ENCODE peak calls at places on chromosomes 6 and 20, in seven cellular contexts. K is ovary, I is keratinocyte, F is A549, Q is body of pancreas, O is GM23338, E is cardiac muscle cell. Z is an unnamed sample. For H3K4me1, the result is how much of the 10 kb centered on the place peaks cover.

GRCh38 chr20:4195499-4195898 is 180.1 kb upstream of the RNF24 start:
- DNase-seq in K (no peak), I (no peak), F (peak), Q (no peak), O (peak), E (peak), Z (no peak)

GRCh38 chr6:168289571-168289962 is 30.0 kb downstream of the DACT2 start:
- DNase-seq in K (no peak), I (no peak), F (no peak), Q (no peak), O (no peak), E (no peak), Z (no peak)

GRCh38 chr6:158043586-158044524 is 62.2 kb downstream of the SYNJ2 start:
- DNase-seq in K (peak), I (no peak), F (no peak), Q (peak), O (no peak), E (no peak), Z (peak)

GRCh38 chr6:137661601-137662000 is 167.4 kb upstream of the OLIG3 start:
- DNase-seq in K (no peak), I (no peak), F (peak), Q (no peak), O (peak), E (peak), Z (peak)

GRCh38 chr6:35552285-35552917 is 39.7 kb upstream of the TULP1 start:
- DNase-seq in K (no peak), I (peak), F (peak), Q (peak), O (peak), E (peak), Z (no peak)

GRCh38 chr6:3788408-3789017 is 37.0 kb upstream of the PXDC1 start:
- DNase-seq in K (peak), I (no peak), F (no peak), Q (no peak), O (no peak), E (peak), Z (no peak)

GRCh38 chr6:7671581-7671980 is 54.3 kb upstream of the BMP6 start:
- DNase-seq in K (no peak), I (no peak), F (no peak), Q (no peak), O (no peak), E (peak), Z (no peak)

GRCh38 chr6:94036024-94036423 is 616.7 kb upstream of the EPHA7 start:
- DNase-seq in K (no peak), I (no peak), F (no peak), Q (no peak), O (no peak), E (no peak), Z (no peak)

GRCh38 chr6:26258199-26258977 is 106.6 kb upstream of the BTN3A2 start:
- DNase-seq in K (no peak), I (no peak), F (no peak), Q (no peak), O (peak), E (peak), Z (no peak)
- TF ChIP-seq CTCF in K (no peak), I (peak), F (no peak), Q (no peak), O (peak), E (no peak), Z (no peak)

GRCh38 chr20:15784020-15784419 is 789.2 kb downstream of the KIF16B start:
- DNase-seq in K (no peak), I (no peak), F (no peak), Q (no peak), O (no peak), E (no peak), Z (no peak)
- H3K4me1 ChIP-seq in K (under half), I (under half), F (under half), Q (under half), O (under half), E (under half), Z (under half)

GRCh38 chr20:15138548-15139126 is 801.2 kb upstream of the FLRT3 start:
- DNase-seq in K (no peak), I (no peak), F (no peak), Q (no peak), O (no peak), E (no peak), Z (no peak)

GRCh38 chr20:15143478-15143877 is 806.1 kb upstream of the FLRT3 start:
- DNase-seq in K (no peak), I (no peak), F (no peak), Q (no peak), O (no peak), E (no peak), Z (no peak)

GRCh38 chr20:15141880-15142279 is 804.5 kb upstream of the FLRT3 start:
- DNase-seq in K (no peak), I (no peak), F (no peak), Q (no peak), O (no peak), E (no peak), Z (no peak)

GRCh38 chr20:15144911-15145310 is 807.5 kb upstream of the FLRT3 start:
- DNase-seq in K (no peak), I (no peak), F (no peak), Q (no peak), O (no peak), E (no peak), Z (no peak)

GRCh38 chr20:15139522-15139921 is 802.1 kb upstream of the FLRT3 start:
- DNase-seq in K (no peak), I (no peak), F (no peak), Q (no peak), O (no peak), E (no peak), Z (no peak)
- TF ChIP-seq CTCF in K (no peak), I (no peak), F (no peak), Q (no peak), O (no peak), E (no peak), Z (no peak)

GRCh38 chr6:170288091-170288631 is 2.7 kb downstream of the DLL1 start:
- DNase-seq in K (no peak), I (no peak), F (no peak), Q (no peak), O (no peak), E (no peak), Z (no peak)

GRCh38 chr6:170289108-170289931 is 1.6 kb downstream of the DLL1 start:
- DNase-seq in K (no peak), I (no peak), F (no peak), Q (no peak), O (peak), E (no peak), Z (no peak)

GRCh38 chr6:170286934-170287265 is 4.0 kb downstream of the DLL1 start:
- DNase-seq in K (no peak), I (no peak), F (no peak), Q (no peak), O (peak), E (no peak), Z (no peak)

GRCh38 chr6:170286246-170286933 is 4.5 kb downstream of the DLL1 start:
- DNase-seq in K (peak), I (no peak), F (no peak), Q (peak), O (no peak), E (peak), Z (no peak)

GRCh38 chr6:170287371-170287876 is 3.5 kb downstream of the DLL1 start:
- DNase-seq in K (no peak), I (no peak), F (no peak), Q (peak), O (no peak), E (no peak), Z (no peak)
- H3K4me1 ChIP-seq in K (under half), I (under half), F (under half), Q (half or more), O (under half), E (under half), Z (under half)

GRCh38 chr6:85677243-85677956 is 34.7 kb upstream of the SYNCRIP start:
- DNase-seq in K (no peak), I (peak), F (no peak), Q (no peak), O (no peak), E (peak), Z (no peak)
- TF ChIP-seq CTCF in K (no peak), I (no peak), F (peak), Q (no peak), O (no peak), E (peak), Z (no peak)

GRCh38 chr6:15325540-15325955 is 79.7 kb downstream of the JARID2 start:
- DNase-seq in K (no peak), I (no peak), F (no peak), Q (no peak), O (no peak), E (no peak), Z (no peak)
- H3K4me1 ChIP-seq in K (under half), I (half or more), F (half or more), Q (under half), O (half or more), E (under half), Z (under half)

GRCh38 chr20:1555952-1556351 is 1.6 kb downstream of the SIRPD start:
- DNase-seq in K (no peak), I (no peak), F (no peak), Q (no peak), O (no peak), E (no peak), Z (no peak)
- TF ChIP-seq CTCF in K (no peak), I (no peak), F (no peak), Q (no peak), O (no peak), E (no peak), Z (no peak)

DNA sequence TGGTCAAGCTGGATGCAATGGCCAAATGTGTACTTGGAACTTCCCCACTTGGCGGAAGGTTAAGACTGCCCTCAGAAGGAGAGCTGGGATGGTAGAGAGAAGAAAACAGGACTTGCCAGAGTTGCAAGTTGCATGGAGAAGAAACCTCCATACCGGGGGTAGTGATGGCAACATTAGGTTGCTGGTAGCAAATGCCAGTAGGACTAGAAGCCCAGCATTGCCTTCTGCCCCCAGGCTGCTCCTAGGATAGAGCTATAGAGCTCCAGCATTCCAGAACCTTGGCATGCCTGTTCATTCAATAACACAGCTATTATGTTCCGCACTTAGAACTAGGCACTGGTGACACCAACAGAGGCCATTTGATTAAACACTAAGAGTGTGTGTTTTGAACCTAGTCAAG is 26.6 kb downstream of the TFEB start:
- DNase-seq in K (no peak), I (no peak), F (no peak), Q (no peak), O (no peak), E (no peak), Z (no peak)
- H3K4me1 ChIP-seq in K (under half), I (under half), F (half or more), Q (under half), O (under half), E (under half), Z (half or more)

DNA sequence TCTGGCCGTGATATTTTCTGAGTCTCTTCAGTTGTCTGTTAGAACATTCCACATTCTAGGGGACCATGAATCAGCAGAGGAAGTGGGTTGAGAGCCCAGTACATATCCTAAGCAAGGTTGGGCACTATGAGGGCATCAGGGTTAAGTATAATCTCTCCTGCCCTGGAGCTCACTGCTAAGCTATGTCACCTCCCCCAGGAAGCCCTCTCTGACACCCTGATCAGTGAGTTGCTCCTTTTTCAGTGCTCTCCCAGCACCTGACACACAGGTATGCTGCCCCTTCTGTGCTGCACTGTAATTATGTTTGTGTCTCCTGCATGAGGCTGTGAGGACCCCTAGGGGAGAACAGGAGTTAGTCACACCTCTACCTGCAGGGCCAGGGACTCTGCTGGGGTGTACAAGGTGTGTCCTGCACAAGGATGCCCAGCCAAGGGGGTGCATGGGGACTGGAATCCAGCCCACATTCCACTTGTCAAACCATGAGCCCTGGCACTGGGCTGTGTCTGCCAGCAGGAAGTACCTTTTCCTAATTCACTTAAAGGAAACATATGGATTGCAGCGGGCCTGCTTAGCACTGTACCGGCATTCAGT is 3.9 kb downstream of the RAB44 start:
- DNase-seq in K (no peak), I (no peak), F (no peak), Q (peak), O (peak), E (no peak), Z (no peak)
- TF ChIP-seq CTCF in K (no peak), I (peak), F (peak), Q (peak), O (peak), E (no peak), Z (no peak)